ENCODE peak calls at places on chromosomes 3 and 15, in five cellular contexts. M is fibroblast of villous mesenchyme, O is uterus, I is coronary artery, Y is stomach. S is an unnamed sample.

GRCh38 chr3:107044587-107045119 is 332.6 kb upstream of the CCDC54 start:
- DNase-seq in I (no peak), M (no peak), O (no peak), Y (no peak), S (no peak)

GRCh38 chr3:195251336-195252065 is 19.5 kb downstream of the XXYLT1 start:
- DNase-seq in M (no peak), O (peak; percentile 24), Y (no peak), I (no peak), S (no peak)

GRCh38 chr15:45023659-45024320 is 795 bp downstream of the SORD start:
- DNase-seq in M (peak; percentile 3), I (no peak), Y (no peak), O (no peak), S (no peak)

GRCh38 chr15:65660927-65661326 is 39.2 kb downstream of the SLC24A1 start:
- DNase-seq in I (no peak), Y (no peak), O (no peak), M (peak; percentile 65), S (no peak)

GRCh38 chr3:44442591-44443309 is 34.7 kb downstream of the ZNF445 start:
- DNase-seq in O (no peak), Y (no peak), I (peak; percentile 56), M (no peak), S (no peak)

GRCh38 chr15:96327155-96327741 is 3.3 kb upstream of the NR2F2 start:
- DNase-seq in I (no peak), O (peak; percentile 68), Y (no peak), M (peak; percentile 96), S (peak; percentile 75)

GRCh38 chr15:84921121-84921520 is 36.7 kb downstream of the SLC28A1 start:
- DNase-seq in M (no peak), Y (no peak), O (no peak), I (no peak), S (no peak)

GRCh38 chr15:55387027-55387426 is 21.1 kb downstream of the CCPG1 start:
- DNase-seq in Y (no peak), O (no peak), I (no peak), M (no peak), S (no peak)

GRCh38 chr3:54965746-54966145 is 37.9 kb upstream of the LRTM1 start:
- DNase-seq in O (peak; percentile 23), Y (no peak), M (peak; percentile 67), I (no peak), S (peak; percentile 60)

GRCh38 chr15:68205558-68205944 is 419 bp upstream of the CALML4 start:
- DNase-seq in O (no peak), Y (no peak), M (no peak), I (peak; percentile 70), S (no peak)

GRCh38 chr3:194990454-194991337 is 280.3 kb downstream of the XXYLT1 start:
- DNase-seq in M (no peak), Y (no peak), O (no peak), I (peak; percentile 38), S (no peak)

GRCh38 chr3:171315919-171316318 is 144.3 kb downstream of the TNIK start:
- DNase-seq in I (no peak), Y (no peak), O (no peak), M (peak; percentile 77), S (no peak)

GRCh38 chr3:8095724-8096123 is 405.9 kb upstream of the LMCD1 start:
- DNase-seq in O (no peak), M (no peak), Y (no peak), I (no peak), S (no peak)

GRCh38 chr3:198080521-198081384 is 120.7 kb downstream of the LMLN start:
- DNase-seq in I (peak; percentile 75), O (no peak), M (peak; percentile 63), Y (peak; percentile 79), S (peak; percentile 9)

GRCh38 chr3:97778152-97778551 is 13.6 kb downstream of the ARL6 start:
- DNase-seq in Y (no peak), O (no peak), I (no peak), M (peak; percentile 23), S (no peak)

GRCh38 chr3:187370051-187370450 is 1.9 kb downstream of the RTP4 start:
- DNase-seq in M (no peak), Y (no peak), O (no peak), I (no peak), S (no peak)
- H3K4me3 ChIP-seq in M (no peak overlapping the region), Y (peak overlapping the region; percentile 54), O (no peak overlapping the region), I (no peak overlapping the region), S (no peak overlapping the region)

GRCh38 chr3:50502584-50503423 is 630 bp downstream of the CACNA2D2 start:
- DNase-seq in I (no peak), Y (no peak), M (no peak), O (no peak), S (no peak)

GRCh38 chr3:50503947-50504346 is 513 bp upstream of the CACNA2D2 start:
- DNase-seq in Y (no peak), I (no peak), O (no peak), M (no peak), S (no peak)

GRCh38 chr3:50504681-50505080 is 1.2 kb upstream of the CACNA2D2 start:
- DNase-seq in Y (no peak), O (no peak), I (no peak), M (no peak), S (no peak)

GRCh38 chr3:50502225-50502583 is 1.2 kb downstream of the CACNA2D2 start:
- DNase-seq in I (no peak), Y (no peak), O (no peak), M (no peak), S (no peak)

GRCh38 chr3:50503504-50503903 is at the start of gene CACNA2D2:
- DNase-seq in O (peak; percentile 72), I (no peak), Y (peak; percentile 82), M (no peak), S (no peak)
- H3K4me3 ChIP-seq in O (peak within 1 kb of the TSS; percentile 33), I (peak within 1 kb of the TSS; percentile 85), Y (peak within 1 kb of the TSS; percentile 74), M (no peak within 1 kb of the TSS), S (peak within 1 kb of the TSS; percentile 17)

GRCh38 chr15:86620636-86621349 is 541.1 kb downstream of the AGBL1 start:
- DNase-seq in Y (no peak), I (no peak), O (no peak), M (no peak), S (no peak)

GRCh38 chr15:86620113-86620512 is 540.4 kb downstream of the AGBL1 start:
- DNase-seq in O (no peak), Y (no peak), I (no peak), M (no peak), S (no peak)

GRCh38 chr15:86623236-86623635 is 543.6 kb downstream of the AGBL1 start:
- DNase-seq in M (no peak), Y (no peak), O (no peak), I (no peak), S (no peak)

GRCh38 chr15:86629409-86629808 is 549.7 kb downstream of the AGBL1 start:
- DNase-seq in M (no peak), Y (no peak), I (no peak), O (no peak), S (no peak)

DNA sequence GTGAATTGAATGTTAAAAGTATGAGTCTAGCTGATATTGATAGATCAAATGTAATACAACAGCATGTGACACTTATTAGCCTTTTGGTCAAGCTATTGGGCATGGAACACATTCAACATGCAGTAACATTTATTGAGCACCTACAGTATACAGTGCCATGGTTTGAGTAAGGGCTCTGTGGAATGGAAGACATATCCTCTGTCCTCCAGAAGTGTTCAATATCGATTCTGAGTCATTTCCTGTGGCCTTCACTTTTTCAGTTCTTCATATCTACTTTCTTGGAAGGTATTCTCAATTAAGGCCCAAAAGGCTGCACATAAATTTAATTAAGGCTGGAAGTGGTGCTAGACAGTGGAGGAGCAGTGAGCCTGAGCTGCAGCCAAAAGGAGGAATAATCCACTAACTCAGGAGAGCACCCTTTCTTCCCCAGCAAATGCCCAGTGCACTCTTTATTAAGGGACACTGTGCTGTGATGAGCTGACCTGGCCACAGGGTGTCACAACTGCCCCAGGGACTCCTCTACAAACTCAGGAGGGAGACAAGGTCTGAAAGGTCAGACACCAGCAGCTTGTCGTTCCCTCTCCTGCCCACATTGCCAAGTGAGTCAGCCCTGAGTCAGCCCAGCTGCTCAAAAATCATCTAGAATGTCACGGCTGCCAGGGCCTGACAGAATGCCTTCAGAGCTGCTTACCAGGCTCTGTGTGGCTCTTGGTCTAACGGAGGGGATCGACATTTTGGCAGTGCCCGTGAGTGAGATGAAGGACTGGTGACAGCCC is 544.8 kb downstream of the AGBL1 start:
- DNase-seq in I (peak; percentile 73), Y (no peak), M (peak; percentile 59), O (peak; percentile 15), S (peak; percentile 65)
- H3K4me3 ChIP-seq in I (no peak overlapping the region), Y (no peak overlapping the region), M (no peak overlapping the region), O (no peak overlapping the region), S (no peak overlapping the region)

DNA sequence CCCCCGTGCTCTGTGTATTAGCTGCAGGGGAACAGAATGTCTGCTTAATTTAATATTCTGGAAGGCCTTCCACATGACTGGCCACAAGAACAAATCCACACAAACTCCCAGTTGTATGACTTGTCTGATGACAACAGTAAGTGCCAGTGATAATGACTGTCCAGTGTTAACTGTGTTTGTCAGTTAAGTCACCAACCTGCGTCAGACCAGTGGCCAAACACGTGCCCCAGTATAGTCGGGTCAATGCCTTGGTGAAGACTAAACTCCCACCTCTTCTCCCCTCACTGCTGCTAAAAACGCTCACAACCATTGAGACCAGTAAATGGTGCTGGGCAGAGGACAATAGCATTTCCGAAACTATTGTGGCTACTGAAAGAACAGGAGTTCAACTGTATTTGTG is 9.8 kb upstream of the ATP13A5 start:
- DNase-seq in M (no peak), I (no peak), O (no peak), Y (no peak), S (no peak)
- H3K4me3 ChIP-seq in M (no peak overlapping the region), I (no peak overlapping the region), O (no peak overlapping the region), Y (no peak overlapping the region), S (no peak overlapping the region)

DNA sequence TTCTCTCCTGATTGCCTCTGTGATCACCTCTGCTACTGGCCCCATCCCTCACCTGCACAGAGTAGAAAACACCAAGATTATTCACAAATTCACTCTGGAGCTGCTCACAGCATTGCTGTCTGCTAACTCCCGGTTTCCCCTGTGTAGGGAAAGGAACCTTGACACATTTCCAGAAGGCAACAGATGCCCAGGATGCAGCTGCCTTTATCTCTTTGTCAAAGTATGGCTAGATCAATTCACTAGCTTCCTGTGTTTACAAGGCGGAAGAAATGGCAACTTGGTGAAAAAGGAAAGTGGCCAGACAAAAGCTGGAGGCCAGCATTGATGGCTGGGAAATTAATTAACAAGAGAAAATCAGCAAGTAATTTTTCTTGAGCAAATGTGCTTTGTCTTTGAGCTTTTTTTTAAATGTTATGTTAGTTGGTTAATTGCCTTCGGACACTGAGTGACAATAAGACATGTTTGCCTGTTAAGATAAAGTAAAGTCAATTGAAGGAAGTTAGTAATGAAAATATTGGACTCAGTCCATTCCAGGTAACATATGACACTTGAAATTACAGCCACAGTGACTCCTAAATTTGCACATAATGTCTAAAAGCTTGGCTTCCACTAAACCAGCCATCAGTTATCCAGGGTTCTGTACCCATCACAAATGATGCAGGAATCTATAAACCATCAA is 394.6 kb upstream of the IL12A start:
- DNase-seq in I (no peak), Y (no peak), O (no peak), M (no peak), S (no peak)
- H3K4me3 ChIP-seq in I (no peak overlapping the region), Y (no peak overlapping the region), O (no peak overlapping the region), M (no peak overlapping the region), S (no peak overlapping the region)

DNA sequence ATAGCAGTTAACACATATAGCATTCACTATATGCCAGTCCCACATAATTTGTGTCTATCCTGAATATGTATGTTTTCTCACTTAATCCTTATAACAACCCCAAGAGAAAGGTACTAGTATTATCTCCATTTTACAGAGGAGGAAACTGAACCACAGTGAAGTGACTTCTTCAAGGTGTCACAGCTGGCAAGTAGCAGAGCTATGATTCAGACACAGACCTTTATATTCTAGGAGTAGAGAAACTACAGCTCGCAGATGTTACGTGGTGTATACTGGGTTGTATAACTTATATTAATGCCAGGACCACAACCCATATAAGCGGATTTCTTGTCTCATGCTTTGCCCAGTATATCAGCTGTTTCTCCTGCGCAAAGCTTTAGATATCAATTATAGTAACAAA is 29.5 kb upstream of the ICE2 start:
- DNase-seq in Y (no peak), M (no peak), O (no peak), I (no peak), S (no peak)
- H3K4me3 ChIP-seq in Y (no peak overlapping the region), M (no peak overlapping the region), O (no peak overlapping the region), I (no peak overlapping the region), S (no peak overlapping the region)